ENCODE peak calls at places on chromosomes 13 and 19, in four cellular contexts. Z is PC-3, O is AG10803, U is cardiac fibroblast. X is an unnamed sample.

GRCh38 chr19:11201791-11202190 is 4.4 kb upstream of the KANK2 start:
- DNase-seq in O (no peak), Z (no peak), U (no peak), X (no peak)

GRCh38 chr19:1854542-1855039 is 6.3 kb upstream of the REXO1 start:
- DNase-seq in O (peak; percentile 24), U (no peak), Z (no peak), X (no peak)

GRCh38 chr13:110886475-110887241 is 28.2 kb downstream of the ANKRD10 start:
- DNase-seq in U (no peak), Z (no peak), O (no peak), X (no peak)

GRCh38 chr13:84192125-84192524 is 309.9 kb upstream of the SLITRK1 start:
- DNase-seq in U (peak; percentile 58), Z (peak; percentile 9), O (peak; percentile 87), X (peak; percentile 92)

GRCh38 chr19:50717026-50717723 is 2.4 kb downstream of the SHANK1 start:
- DNase-seq in Z (no peak), O (no peak), U (no peak), X (no peak)

GRCh38 chr13:20609145-20609544 is 42.2 kb downstream of the IFT88 start:
- DNase-seq in O (peak; percentile 59), U (peak; percentile 65), Z (peak; percentile 70), X (peak; percentile 33)

GRCh38 chr13:26412961-26413716 is 144.3 kb upstream of the WASF3 start:
- DNase-seq in U (no peak), Z (no peak), O (no peak), X (no peak)

GRCh38 chr13:26052136-26052736 is 420 bp upstream of the SHISA2 start:
- DNase-seq in O (no peak), U (no peak), Z (no peak), X (no peak)

GRCh38 chr19:46390121-46390858 is 23.1 kb downstream of the CCDC8 start:
- DNase-seq in Z (no peak), U (no peak), O (no peak), X (no peak)

GRCh38 chr19:22421797-22422196 is 349 bp downstream of the ZNF98 start:
- DNase-seq in U (no peak), Z (no peak), O (no peak), X (no peak)

GRCh38 chr13:33918199-33918932 is 100.4 kb downstream of the RFC3 start:
- DNase-seq in Z (peak; percentile 85), O (peak; percentile 86), U (peak; percentile 78), X (peak; percentile 73)

GRCh38 chr19:54373781-54374266 is 9.1 kb upstream of the LAIR1 start:
- DNase-seq in O (no peak), U (no peak), Z (no peak), X (no peak)

GRCh38 chr13:30664689-30665088 is 47.0 kb downstream of the USPL1 start:
- DNase-seq in Z (no peak), U (no peak), O (no peak), X (no peak)

GRCh38 chr13:99656092-99656745 is 154.9 kb downstream of the TM9SF2 start:
- DNase-seq in U (peak; percentile 79), O (peak; percentile 70), Z (peak; percentile 72), X (no peak)

GRCh38 chr13:46648166-46648607 is 95.2 kb downstream of the LRCH1 start:
- DNase-seq in O (peak; percentile 55), Z (peak; percentile 13), U (no peak), X (peak; percentile 51)

GRCh38 chr13:35231426-35231825 is 245.1 kb downstream of the MAB21L1 start:
- DNase-seq in Z (no peak), U (no peak), O (no peak), X (no peak)

GRCh38 chr13:84187626-84188025 is 305.4 kb upstream of the SLITRK1 start:
- DNase-seq in U (no peak), O (no peak), Z (no peak), X (no peak)

GRCh38 chr13:98965325-98965724 is 12.5 kb downstream of the DOCK9 start:
- DNase-seq in U (no peak), O (no peak), Z (no peak), X (no peak)

GRCh38 chr13:75329723-75330122 is 152.2 kb downstream of the TBC1D4 start:
- DNase-seq in Z (no peak), O (no peak), U (no peak), X (no peak)

GRCh38 chr19:8161135-8161646 is 11.8 kb upstream of the FBN3 start:
- DNase-seq in U (peak; percentile 26), Z (peak; percentile 76), O (no peak), X (no peak)

GRCh38 chr19:38718747-38719543 is 25.3 kb downstream of the CAPN12 start:
- DNase-seq in U (peak; percentile 80), Z (no peak), O (peak; percentile 76), X (peak; percentile 25)

GRCh38 chr13:45132384-45133064 is 12.2 kb downstream of the GTF2F2 start:
- DNase-seq in O (no peak), Z (no peak), U (no peak), X (no peak)

GRCh38 chr19:49441210-49441959 is at the start of gene SLC17A7:
- DNase-seq in Z (peak; percentile 40), O (no peak), U (no peak), X (no peak)

GRCh38 chr19:36686365-36687213 is 823 bp upstream of the ZNF567 start:
- DNase-seq in U (peak; percentile 6), O (no peak), Z (peak; percentile 2), X (no peak)

DNA sequence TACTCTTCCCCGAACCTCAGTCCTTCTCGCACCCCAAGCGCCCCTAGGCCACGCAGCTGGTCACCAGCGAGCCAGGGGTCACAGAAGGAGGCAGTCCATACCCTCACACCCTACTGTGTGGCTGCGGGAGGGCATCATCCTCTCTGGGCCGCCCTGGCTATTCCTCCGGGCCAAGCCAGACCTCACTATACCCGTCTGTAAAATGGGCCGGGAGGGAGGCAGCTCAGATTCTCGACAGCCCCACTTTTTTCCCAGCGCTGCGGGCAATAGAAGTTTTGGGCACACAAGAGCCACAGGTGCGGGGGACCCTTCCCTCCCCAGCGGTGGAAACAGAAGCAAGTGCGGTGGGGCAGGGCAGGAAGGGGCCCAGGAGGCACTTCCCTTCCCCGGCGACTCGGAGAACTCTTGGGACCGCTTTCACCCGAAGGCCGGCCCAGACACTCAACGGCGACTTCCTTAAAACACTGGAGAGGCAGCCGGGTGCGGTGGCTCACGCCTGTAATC is 5.6 kb upstream of the ARRDC2 start:
- DNase-seq in Z (no peak), O (no peak), U (no peak), X (no peak)
- H3K4me3 ChIP-seq in Z (peak overlapping the region; percentile 98), O (peak overlapping the region; percentile 68), U (no peak overlapping the region), X (peak overlapping the region; percentile 74)

DNA sequence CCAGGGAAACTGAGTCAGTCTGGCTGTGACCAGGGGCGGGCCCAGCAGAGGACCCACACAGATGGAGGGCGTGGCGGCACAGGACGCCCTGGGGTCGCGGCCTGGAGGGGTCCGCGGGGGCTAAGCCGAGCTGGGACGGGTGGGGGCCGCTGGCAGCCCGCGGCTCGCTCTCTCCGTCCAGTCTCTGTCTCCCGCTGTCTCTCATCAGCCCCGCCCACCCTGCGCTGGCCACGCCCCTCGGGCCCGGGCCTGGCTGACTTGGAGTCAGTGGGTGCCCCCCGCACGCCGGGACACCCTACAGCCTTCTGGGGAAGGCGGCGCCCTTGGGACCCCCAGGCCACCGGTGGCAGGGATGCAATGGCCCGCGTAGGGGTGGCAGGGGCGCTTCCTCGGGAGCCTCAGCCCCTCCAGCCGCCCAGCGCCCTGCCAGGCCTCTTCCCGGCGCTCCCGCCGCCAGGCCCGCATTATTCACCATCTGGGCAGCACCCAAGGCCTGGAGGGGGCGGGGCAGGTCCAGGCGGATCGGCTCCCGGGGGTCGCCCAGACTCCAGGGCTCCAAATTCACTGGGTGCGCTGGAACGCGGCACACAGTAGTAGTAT is at the start of gene TBXA2R:
- DNase-seq in O (peak; percentile 53), Z (peak; percentile 59), U (peak; percentile 63), X (peak; percentile 13)
- H3K4me3 ChIP-seq in O (peak within 1 kb of the TSS; percentile 66), Z (peak within 1 kb of the TSS; percentile 66), U (peak within 1 kb of the TSS; percentile 45), X (peak within 1 kb of the TSS; percentile 61)

DNA sequence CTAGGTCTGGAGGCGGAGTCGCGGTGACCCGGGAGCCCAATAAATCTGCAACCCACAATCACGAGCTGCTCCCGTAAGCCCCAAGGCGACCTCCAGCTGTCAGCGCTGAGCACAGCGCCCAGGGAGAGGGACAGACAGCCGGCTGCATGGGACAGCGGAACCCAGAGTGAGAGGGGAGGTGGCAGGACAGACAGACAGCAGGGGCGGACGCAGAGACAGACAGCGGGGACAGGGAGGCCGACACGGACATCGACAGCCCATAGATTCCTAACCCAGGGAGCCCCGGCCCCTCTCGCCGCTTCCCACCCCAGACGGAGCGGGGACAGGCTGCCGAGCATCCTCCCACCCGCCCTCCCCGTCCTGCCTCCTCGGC is at the start of gene SLC5A5:
- DNase-seq in U (no peak), Z (peak; percentile 16), O (no peak), X (no peak)
- H3K4me3 ChIP-seq in U (no peak within 1 kb of the TSS), Z (no peak within 1 kb of the TSS), O (no peak within 1 kb of the TSS), X (no peak within 1 kb of the TSS)

GRCh38 chr19:15457701-15458484 is 6.5 kb downstream of the RASAL3 start:
- DNase-seq in Z (no peak), O (no peak), U (no peak), X (no peak)

GRCh38 chr19:15456871-15457700 is 7.3 kb downstream of the RASAL3 start:
- DNase-seq in Z (peak; percentile 61), O (no peak), U (no peak), X (no peak)

GRCh38 chr19:15455996-15456395 is 6.2 kb upstream of the WIZ start:
- DNase-seq in O (no peak), U (no peak), Z (no peak), X (no peak)

GRCh38 chr19:15454371-15454800 is 4.6 kb upstream of the WIZ start:
- DNase-seq in O (no peak), U (no peak), Z (no peak), X (no peak)

DNA sequence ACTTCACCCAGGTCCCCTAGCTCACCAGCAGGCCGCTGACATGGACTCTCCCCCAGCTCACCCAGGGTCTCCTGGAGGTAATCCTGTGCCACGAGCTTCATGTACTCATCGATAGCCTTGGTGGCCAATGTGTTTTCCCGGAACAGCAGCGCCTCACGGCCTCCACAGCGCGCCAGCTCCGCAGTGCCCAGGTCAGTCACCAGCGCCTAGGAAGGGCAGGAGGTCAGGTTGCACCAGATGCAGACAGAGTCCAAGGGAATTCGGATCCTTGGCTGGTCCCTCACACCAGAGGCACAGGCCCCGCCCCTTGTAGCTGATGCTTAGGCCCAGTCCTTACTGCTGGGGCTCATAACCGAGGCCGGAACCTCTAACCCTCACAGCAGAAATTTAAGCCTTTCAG is 6.7 kb upstream of the WIZ start:
- DNase-seq in O (no peak), U (no peak), Z (no peak), X (no peak)
- H3K4me3 ChIP-seq in O (no peak overlapping the region), U (no peak overlapping the region), Z (no peak overlapping the region), X (no peak overlapping the region)

GRCh38 chr19:9498183-9498902 is at the start of gene ZNF560:
- DNase-seq in U (peak; percentile 2), Z (no peak), O (peak; percentile 11), X (peak; percentile 6)
- H3K4me3 ChIP-seq in U (peak within 1 kb of the TSS; percentile 6), Z (no peak within 1 kb of the TSS), O (peak within 1 kb of the TSS; percentile 46), X (peak within 1 kb of the TSS; percentile 50)

GRCh38 chr19:13190781-13191540 is 40.8 kb downstream of the IER2 start:
- DNase-seq in U (no peak), Z (no peak), O (no peak), X (no peak)

GRCh38 chr19:13198634-13199033 is 48.4 kb downstream of the IER2 start:
- DNase-seq in Z (no peak), U (no peak), O (no peak), X (no peak)

GRCh38 chr19:13195678-13196077 is 45.5 kb downstream of the IER2 start:
- DNase-seq in Z (no peak), O (no peak), U (no peak), X (no peak)
- H3K4me3 ChIP-seq in Z (no peak overlapping the region), O (no peak overlapping the region), U (no peak overlapping the region), X (no peak overlapping the region)